ENCODE peak calls at places on chromosome 2, in four cellular contexts. One of them, this sample, is unnamed.
A peak's percentile ranks its signal among the peaks of the same experiment; 100 is the strongest.

GRCh38 chr2:117835990-117836760 is 21.7 kb downstream of the DDX18 start:
- DNase-seq in H9: peak; percentile 88
- DNase-seq in left ventricle myocardium superior: peak; percentile 91
- DNase-seq in ACHN: peak; percentile 67
- DNase-seq in this sample: peak; percentile 29

GRCh38 chr2:20130821-20131645 is 79.6 kb upstream of the LAPTM4A start:
- DNase-seq in H9: no peak
- DNase-seq in left ventricle myocardium superior: no peak
- DNase-seq in ACHN: no peak
- DNase-seq in this sample: peak; percentile 23

GRCh38 chr2:120845281-120845680 is 109.6 kb downstream of the GLI2 start:
- DNase-seq in H9: no peak
- DNase-seq in left ventricle myocardium superior: peak; percentile 87
- DNase-seq in ACHN: no peak
- DNase-seq in this sample: no peak

GRCh38 chr2:238731961-238732360 is 115.9 kb upstream of the TWIST2 start:
- DNase-seq in H9: no peak
- DNase-seq in left ventricle myocardium superior: no peak
- DNase-seq in ACHN: no peak
- DNase-seq in this sample: no peak

GRCh38 chr2:229270551-229271410 is at the start of gene PID1:
- DNase-seq in H9: peak; percentile 41
- DNase-seq in left ventricle myocardium superior: peak; percentile 76
- DNase-seq in ACHN: peak; percentile 34
- DNase-seq in this sample: no peak

GRCh38 chr2:239916205-239917127 is 108.7 kb downstream of the NDUFA10 start:
- DNase-seq in H9: peak; percentile 11
- DNase-seq in left ventricle myocardium superior: no peak
- DNase-seq in ACHN: no peak
- DNase-seq in this sample: no peak

GRCh38 chr2:64186698-64187605 is 42.7 kb upstream of the PELI1 start:
- DNase-seq in H9: no peak
- DNase-seq in left ventricle myocardium superior: no peak
- DNase-seq in ACHN: no peak
- DNase-seq in this sample: no peak

GRCh38 chr2:226461981-226462380 is 337.6 kb downstream of the IRS1 start:
- DNase-seq in H9: no peak
- DNase-seq in left ventricle myocardium superior: no peak
- DNase-seq in ACHN: no peak
- DNase-seq in this sample: no peak

GRCh38 chr2:205679410-205680009 is 2.8 kb upstream of the NRP2 start:
- DNase-seq in H9: no peak
- DNase-seq in left ventricle myocardium superior: no peak
- DNase-seq in ACHN: no peak
- DNase-seq in this sample: no peak

GRCh38 chr2:29207352-29207751 is 92.1 kb downstream of the CLIP4 start:
- DNase-seq in H9: no peak
- DNase-seq in left ventricle myocardium superior: no peak
- DNase-seq in ACHN: no peak
- DNase-seq in this sample: no peak

GRCh38 chr2:36770542-36771287 is 74.2 kb downstream of the VIT start:
- DNase-seq in H9: peak; percentile 86
- DNase-seq in left ventricle myocardium superior: peak; percentile 38
- DNase-seq in ACHN: peak; percentile 61
- DNase-seq in this sample: no peak